ENCODE peak calls at places on chromosomes 13 and 19, in six cellular contexts. C, Z, A, U, H and G are unnamed samples.
A peak's percentile ranks its signal among the peaks of the same experiment; 100 is the strongest.

GRCh38 chr19:28669804-28670203 is 543.1 kb downstream of the UQCRFS1 start:
- DNase-seq in U (no peak), H (no peak), Z (no peak), A (no peak), C (no peak), G (no peak)

GRCh38 chr19:13633109-13633508 is 126.8 kb upstream of the CACNA1A start:
- DNase-seq in C (no peak), U (peak; percentile 75), Z (no peak), H (peak; percentile 79), A (no peak), G (no peak)

GRCh38 chr19:39474139-39474620 is 6.5 kb upstream of the TIMM50 start:
- DNase-seq in U (peak; percentile 90), H (peak; percentile 22), Z (peak; percentile 38), C (no peak), A (peak; percentile 64), G (peak; percentile 59)

GRCh38 chr13:50149932-50150331 is 134.7 kb downstream of the KCNRG start:
- DNase-seq in A (no peak), C (no peak), U (no peak), Z (no peak), H (no peak), G (no peak)

GRCh38 chr13:94704347-94705080 is 7.8 kb downstream of the SOX21 start:
- DNase-seq in H (no peak), A (no peak), U (peak; percentile 18), C (no peak), Z (no peak), G (no peak)

GRCh38 chr19:35247526-35248309 is 1.1 kb upstream of the LSR start:
- DNase-seq in A (peak; percentile 64), H (no peak), U (peak; percentile 45), Z (peak; percentile 89), C (no peak), G (peak; percentile 85)

GRCh38 chr19:34963531-34964406 is at the start of gene ZNF792:
- DNase-seq in C (peak; percentile 21), U (peak; percentile 83), A (peak; percentile 59), H (peak; percentile 34), Z (peak; percentile 45), G (peak; percentile 64)

GRCh38 chr13:101144808-101145419 is 271.4 kb downstream of the NALCN start:
- DNase-seq in H (peak; percentile 71), C (no peak), Z (peak; percentile 33), A (peak; percentile 50), U (no peak), G (peak; percentile 67)

GRCh38 chr19:4653793-4654436 is 14.6 kb downstream of the TNFAIP8L1 start:
- DNase-seq in H (no peak), A (no peak), C (no peak), Z (no peak), U (no peak), G (no peak)

GRCh38 chr19:29380581-29380980 is 145.2 kb upstream of the VSTM2B start:
- DNase-seq in A (no peak), H (no peak), U (no peak), Z (no peak), C (no peak), G (no peak)

GRCh38 chr19:15289673-15290072 is 42.7 kb downstream of the BRD4 start:
- DNase-seq in H (no peak), C (no peak), Z (no peak), U (no peak), A (no peak), G (no peak)

GRCh38 chr13:71968025-71968424 is 101.0 kb upstream of the DACH1 start:
- DNase-seq in A (no peak), U (no peak), Z (no peak), H (no peak), C (no peak), G (no peak)

GRCh38 chr19:7346488-7346971 is 2.2 kb upstream of the ARHGEF18 start:
- DNase-seq in C (no peak), U (no peak), H (no peak), A (no peak), Z (no peak), G (peak; percentile 55)

GRCh38 chr19:41226874-41227390 is 7.9 kb downstream of the AXL start:
- DNase-seq in A (no peak), U (no peak), H (no peak), C (no peak), Z (no peak), G (no peak)

GRCh38 chr13:88627071-88627470 is 955.9 kb downstream of the SLITRK5 start:
- DNase-seq in U (no peak), C (no peak), Z (no peak), H (no peak), A (no peak), G (no peak)

GRCh38 chr13:78958019-78958418 is 299.1 kb upstream of the OBI1 start:
- DNase-seq in H (no peak), C (no peak), U (no peak), Z (no peak), A (no peak), G (no peak)

GRCh38 chr19:54275951-54276350 is 5.0 kb downstream of the LILRB2 start:
- DNase-seq in C (no peak), U (no peak), A (no peak), H (no peak), Z (no peak), G (no peak)

GRCh38 chr13:110868631-110869165 is 46.2 kb downstream of the ANKRD10 start:
- DNase-seq in U (no peak), C (no peak), A (no peak), H (no peak), Z (no peak), G (no peak)

GRCh38 chr13:32409561-32410440 is 18.1 kb downstream of the N4BP2L1 start:
- DNase-seq in Z (no peak), U (peak; percentile 62), C (peak; percentile 23), H (peak; percentile 63), A (no peak), G (no peak)

GRCh38 chr13:111536239-111536638 is 215.8 kb downstream of the TEX29 start:
- DNase-seq in H (no peak), C (no peak), U (no peak), Z (no peak), A (no peak), G (no peak)

GRCh38 chr13:98584668-98585397 is 7.9 kb upstream of the STK24 start:
- DNase-seq in Z (no peak), C (no peak), U (no peak), A (no peak), H (no peak), G (no peak)

GRCh38 chr13:103187621-103188020 is 121.4 kb upstream of the SLC10A2 start:
- DNase-seq in Z (no peak), C (no peak), A (no peak), U (no peak), H (no peak), G (no peak)

GRCh38 chr13:95445116-95445515 is 107.4 kb upstream of the CLDN10 start:
- DNase-seq in C (no peak), Z (no peak), A (no peak), U (no peak), H (no peak), G (no peak)

GRCh38 chr19:33108161-33108560 is 23.8 kb upstream of the WDR88 start:
- DNase-seq in C (no peak), U (no peak), A (no peak), H (no peak), Z (no peak), G (no peak)

GRCh38 chr19:13623686-13624405 is 117.6 kb upstream of the CACNA1A start:
- DNase-seq in Z (no peak), H (no peak), U (peak; percentile 64), A (no peak), C (no peak), G (no peak)

GRCh38 chr19:1131718-1132552 is 28.1 kb downstream of the GPX4 start:
- DNase-seq in C (peak; percentile 66), U (peak; percentile 54), A (peak; percentile 64), Z (peak; percentile 71), H (peak; percentile 88), G (peak; percentile 93)
- TF ChIP-seq CTCF in C (peak; percentile 43), U (no peak), A (no peak), Z (no peak), H (peak; percentile 14), G (no peak)

GRCh38 chr19:18254546-18255500 is 19.4 kb downstream of the IQCN start:
- DNase-seq in U (peak; percentile 39), Z (no peak), A (no peak), C (no peak), H (no peak), G (no peak)
- TF ChIP-seq CTCF in U (no peak), Z (peak; percentile 14), A (no peak), C (no peak), H (no peak), G (peak; percentile 12)

GRCh38 chr19:43353606-43354304 is at the start of gene CD177:
- DNase-seq in A (no peak), C (no peak), Z (no peak), U (no peak), H (no peak), G (no peak)

GRCh38 chr19:43351998-43352746 is 1.3 kb upstream of the CD177 start:
- DNase-seq in U (no peak), C (no peak), H (no peak), Z (no peak), A (peak; percentile 15), G (no peak)

DNA sequence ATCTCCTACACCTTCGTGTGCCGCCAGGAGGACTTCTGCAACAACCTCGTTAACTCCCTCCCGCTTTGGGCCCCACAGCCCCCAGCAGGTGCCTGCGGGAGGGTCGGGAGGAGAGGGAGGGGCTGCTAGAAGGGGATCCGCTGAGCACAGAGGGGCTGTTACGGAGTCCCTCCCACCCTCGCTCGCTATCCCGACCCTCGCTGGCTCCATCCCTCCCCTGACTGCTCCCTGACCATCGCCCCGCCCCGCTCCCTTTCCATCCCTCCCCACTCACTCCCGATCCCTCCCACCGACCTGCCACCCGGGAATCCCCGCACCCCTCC is 780 bp downstream of the CD177 start:
- DNase-seq in H (no peak), Z (no peak), A (no peak), U (peak; percentile 66), C (no peak), G (no peak)
- TF ChIP-seq CTCF in H (no peak), Z (no peak), A (no peak), U (no peak), C (no peak), G (no peak)

GRCh38 chr13:93227906-93228801 is 1.5 kb downstream of the GPC6 start:
- DNase-seq in C (peak; percentile 22), U (peak; percentile 82), H (peak; percentile 87), Z (no peak), A (peak; percentile 59), G (no peak)
- TF ChIP-seq CTCF in C (peak; percentile 52), U (peak; percentile 65), H (peak; percentile 63), Z (peak; percentile 52), A (peak; percentile 7), G (no peak)